ENCODE peak calls at places on chromosome 1, in four cellular contexts. S is NB4, G is aorta, U is GF-D8. T is an unnamed sample.
A peak's percentile ranks its signal among the peaks of the same experiment; 100 is the strongest.

GRCh38 chr1:20143734-20144565 is 4.8 kb downstream of the PLA2G2F start:
- DNase-seq in U (no peak), S (no peak), G (no peak), T (no peak)

GRCh38 chr1:95832370-95832769 is 598.4 kb downstream of the RWDD3 start:
- DNase-seq in S (no peak), G (no peak), U (no peak), T (no peak)

GRCh38 chr1:228098323-228098931 is 4.7 kb downstream of the C1orf35 start:
- DNase-seq in G (no peak), U (no peak), S (peak; percentile 10), T (no peak)

GRCh38 chr1:156797212-156797871 is 19.3 kb downstream of the SH2D2A start:
- DNase-seq in U (peak; percentile 30), G (no peak), S (peak; percentile 64), T (no peak)

GRCh38 chr1:8554956-8555534 is 237.1 kb downstream of the SLC45A1 start:
- DNase-seq in S (no peak), G (no peak), U (no peak), T (no peak)

GRCh38 chr1:198657550-198658064 is 18.8 kb downstream of the PTPRC start:
- DNase-seq in S (peak; percentile 75), G (no peak), U (peak; percentile 91), T (no peak)

GRCh38 chr1:47545912-47546483 is 108.2 kb downstream of the FOXD2 start:
- DNase-seq in U (no peak), G (no peak), S (no peak), T (no peak)

GRCh38 chr1:198934901-198935301 is 296.1 kb downstream of the PTPRC start:
- DNase-seq in U (peak; percentile 85), S (peak; percentile 77), G (no peak), T (no peak)

GRCh38 chr1:222539951-222540597 is 7.8 kb downstream of the HHIPL2 start:
- DNase-seq in U (no peak), S (no peak), G (no peak), T (no peak)

T was measured in RWPE2.